ENCODE peak calls at places on chromosomes 13 and 19, in four cellular contexts. Y is neural crest cell, V is T follicular helper cell, E is mucosa of descending colon. B is an unnamed sample.

GRCh38 chr13:44218501-44219240 is 155.0 kb upstream of the SERP2 start:
- DNase-seq in Y (no peak), E (peak; percentile 59), V (no peak), B (no peak)

GRCh38 chr19:40335855-40336700 is 12.1 kb downstream of the C19orf47 start:
- DNase-seq in E (no peak), V (no peak), Y (no peak), B (no peak)

GRCh38 chr13:80070024-80070703 is 270.8 kb downstream of the SPRY2 start:
- DNase-seq in E (peak; percentile 36), Y (no peak), V (no peak), B (no peak)

GRCh38 chr13:100549316-100549715 is 39.3 kb downstream of the GGACT start:
- DNase-seq in E (no peak), Y (no peak), V (no peak), B (no peak)

GRCh38 chr13:89363144-89363543 is 1692.0 kb downstream of the SLITRK5 start:
- DNase-seq in Y (no peak), E (no peak), V (no peak), B (no peak)

GRCh38 chr19:30049226-30049625 is 107.2 kb downstream of the URI1 start:
- DNase-seq in Y (no peak), V (no peak), E (no peak), B (no peak)

GRCh38 chr19:1270168-1270853 is 1.2 kb downstream of the CIRBP start:
- DNase-seq in V (no peak), Y (no peak), E (peak; percentile 58), B (no peak)

GRCh38 chr13:45446181-45446580 is 18.6 kb upstream of the COG3 start:
- DNase-seq in V (no peak), E (no peak), Y (no peak), B (no peak)

GRCh38 chr19:18118420-18119242 is 21.1 kb downstream of the MAST3 start:
- DNase-seq in Y (no peak), E (no peak), V (no peak), B (no peak)

B was measured in activated T-helper 1 cell treated with Interleukin-2 at 50 U/mL for 16 hours.